ENCODE peak calls at places on chromosome X, in five cellular contexts. X, W, D, K and V are unnamed samples.

GRCh38 chrX:104721854-104722253 is 155.9 kb downstream of the IL1RAPL2 start:
- DNase-seq in X (no peak), W (no peak), D (no peak), K (no peak), V (no peak)

GRCh38 chrX:139094671-139095592 is 383.4 kb upstream of the FGF13 start:
- DNase-seq in X (no peak), W (no peak), D (peak; percentile 60), K (no peak), V (no peak)

GRCh38 chrX:154013614-154014360 is 5.9 kb downstream of the IRAK1 start:
- DNase-seq in X (no peak), W (peak; percentile 73), D (peak; percentile 58), K (peak; percentile 12), V (no peak)

GRCh38 chrX:9626379-9626778 is 139.3 kb downstream of the GPR143 start:
- DNase-seq in X (no peak), W (no peak), D (peak; percentile 53), K (no peak), V (no peak)

GRCh38 chrX:38804481-38805293 is 3.4 kb downstream of the MID1IP1 start:
- DNase-seq in X (no peak), W (peak; percentile 66), D (peak; percentile 56), K (no peak), V (no peak)

GRCh38 chrX:16750136-16750535 is 30.7 kb downstream of the SYAP1 start:
- DNase-seq in X (no peak), W (no peak), D (no peak), K (no peak), V (no peak)

GRCh38 chrX:120251471-120252011 is 929 bp downstream of the ZBTB33 start:
- DNase-seq in X (no peak), W (peak; percentile 49), D (peak; percentile 37), K (peak; percentile 11), V (no peak)

GRCh38 chrX:49237060-49237459 is 1.8 kb downstream of the CCDC22 start:
- DNase-seq in X (no peak), W (no peak), D (no peak), K (no peak), V (no peak)

GRCh38 chrX:150762258-150762867 is 69.2 kb downstream of the MTMR1 start:
- DNase-seq in X (no peak), W (no peak), D (no peak), K (no peak), V (no peak)

GRCh38 chrX:133314297-133314696 is 96.1 kb upstream of the TFDP3 start:
- DNase-seq in X (no peak), W (no peak), D (no peak), K (no peak), V (no peak)

GRCh38 chrX:17435476-17435875 is 60.5 kb downstream of the NHS start:
- DNase-seq in X (no peak), W (no peak), D (no peak), K (no peak), V (no peak)

GRCh38 chrX:153920546-153920945 is 5.5 kb downstream of the ARHGAP4 start:
- DNase-seq in X (no peak), W (no peak), D (no peak), K (no peak), V (no peak)

GRCh38 chrX:49166914-49167739 is 4.6 kb downstream of the MAGIX start:
- DNase-seq in X (peak; percentile 11), W (peak; percentile 76), D (peak; percentile 91), K (no peak), V (no peak)

GRCh38 chrX:78327370-78328048 is at the start of gene CYSLTR1:
- DNase-seq in X (no peak), W (no peak), D (no peak), K (no peak), V (no peak)

GRCh38 chrX:30620980-30621716 is 32.1 kb upstream of the GK start:
- DNase-seq in X (peak; percentile 68), W (no peak), D (peak; percentile 68), K (no peak), V (peak; percentile 48)

GRCh38 chrX:110734894-110735541 is 60.6 kb downstream of the CHRDL1 start:
- DNase-seq in X (peak; percentile 67), W (no peak), D (peak; percentile 56), K (no peak), V (peak; percentile 38)

GRCh38 chrX:40099046-40099968 is 1.5 kb upstream of the BCOR start:
- DNase-seq in X (no peak), W (peak; percentile 60), D (peak; percentile 31), K (peak; percentile 25), V (no peak)

GRCh38 chrX:10111364-10112148 is 45.2 kb upstream of the CLCN4 start:
- DNase-seq in X (no peak), W (peak; percentile 75), D (no peak), K (no peak), V (no peak)

GRCh38 chrX:8179653-8180052 is 8.6 kb upstream of the VCX2 start:
- DNase-seq in X (no peak), W (no peak), D (peak; percentile 29), K (no peak), V (no peak)

GRCh38 chrX:40423299-40423698 is 157.5 kb upstream of the ATP6AP2 start:
- DNase-seq in X (no peak), W (no peak), D (peak; percentile 80), K (no peak), V (no peak)

GRCh38 chrX:50456712-50457484 is 13.7 kb downstream of the DGKK start:
- DNase-seq in X (no peak), W (no peak), D (no peak), K (no peak), V (no peak)

GRCh38 chrX:136768469-136769084 is 12.2 kb downstream of the ARHGEF6 start:
- DNase-seq in X (peak; percentile 61), W (peak; percentile 62), D (peak; percentile 79), K (no peak), V (peak; percentile 73)

GRCh38 chrX:150159537-150159936 is 203.6 kb upstream of the MAMLD1 start:
- DNase-seq in X (no peak), W (no peak), D (no peak), K (no peak), V (no peak)